ENCODE peak calls at places on chromosomes 2 and 18, in seven cellular contexts. Y, J, D, O, R, N and M are unnamed samples.

GRCh38 chr2:176473177-176473576 is 203.9 kb downstream of the MTX2 start:
- DNase-seq in J (no peak), R (no peak), D (no peak), N (no peak), O (no peak), Y (no peak), M (no peak)

GRCh38 chr2:128468186-128468585 is 149.5 kb upstream of the HS6ST1 start:
- DNase-seq in J (no peak), Y (no peak), R (no peak), D (no peak), O (no peak), N (no peak), M (no peak)

GRCh38 chr2:220946552-220946951 is 625.6 kb downstream of the EPHA4 start:
- DNase-seq in N (no peak), J (no peak), D (no peak), R (no peak), O (no peak), Y (no peak), M (no peak)

GRCh38 chr2:54422072-54422581 is 34.0 kb upstream of the SPTBN1 start:
- DNase-seq in N (no peak), R (no peak), O (no peak), D (no peak), J (no peak), Y (no peak), M (no peak)

GRCh38 chr2:237179161-237179560 is 93.5 kb downstream of the COPS8 start:
- DNase-seq in N (no peak), R (no peak), O (no peak), Y (no peak), D (no peak), J (no peak), M (no peak)

GRCh38 chr2:31967790-31968189 is 43.0 kb downstream of the MEMO1 start:
- DNase-seq in D (no peak), N (no peak), J (no peak), R (no peak), Y (no peak), O (no peak), M (no peak)

GRCh38 chr18:53153281-53153680 is 813.3 kb downstream of the DCC start:
- DNase-seq in J (no peak), R (no peak), Y (peak), D (no peak), O (no peak), N (peak), M (no peak)

GRCh38 chr2:150618215-150618905 is 130.9 kb upstream of the RND3 start:
- DNase-seq in R (no peak), Y (no peak), D (no peak), J (no peak), N (no peak), O (no peak), M (no peak)

GRCh38 chr2:15965564-15966019 is 25.2 kb downstream of the MYCN start:
- DNase-seq in Y (no peak), N (no peak), R (no peak), D (no peak), J (no peak), O (no peak), M (no peak)

GRCh38 chr18:75915941-75916640 is 488.6 kb upstream of the SMIM21 start:
- DNase-seq in N (peak), Y (no peak), O (no peak), R (peak), J (peak), D (no peak), M (peak)

GRCh38 chr2:176001281-176001902 is 675 bp downstream of the LNPK start:
- DNase-seq in Y (peak), O (peak), J (peak), N (no peak), R (peak), D (peak), M (no peak)

GRCh38 chr2:30193104-30193681 is 38.1 kb upstream of the LBH start:
- DNase-seq in O (no peak), R (peak), Y (no peak), N (no peak), J (no peak), D (no peak), M (no peak)

GRCh38 chr2:2656046-2656715 is 325.1 kb upstream of the MYT1L start:
- DNase-seq in O (no peak), R (no peak), N (no peak), D (no peak), J (no peak), Y (no peak), M (no peak)

GRCh38 chr2:10370390-10370789 is 67.7 kb downstream of the HPCAL1 start:
- DNase-seq in N (no peak), O (no peak), Y (no peak), J (peak), R (no peak), D (no peak), M (no peak)

GRCh38 chr2:1612391-1613077 is 131.8 kb downstream of the PXDN start:
- DNase-seq in J (peak), R (no peak), O (no peak), N (no peak), Y (no peak), D (no peak), M (no peak)

GRCh38 chr2:52976132-52976949 is 791.3 kb upstream of the CHAC2 start:
- DNase-seq in R (no peak), D (no peak), O (no peak), N (peak), J (no peak), Y (no peak), M (no peak)

GRCh38 chr2:105760639-105761337 is 16.1 kb downstream of the NCK2 start:
- DNase-seq in D (no peak), J (no peak), N (no peak), R (no peak), O (no peak), Y (no peak), M (no peak)

GRCh38 chr2:239343460-239343859 is 57.4 kb downstream of the HDAC4 start:
- DNase-seq in Y (no peak), R (no peak), N (no peak), J (no peak), O (no peak), D (no peak), M (no peak)

GRCh38 chr2:26532301-26533250 is 54.7 kb upstream of the OTOF start:
- DNase-seq in J (no peak), R (no peak), N (no peak), Y (no peak), D (no peak), O (no peak), M (no peak)

GRCh38 chr2:69089244-69089643 is 76.3 kb downstream of the ANTXR1 start:
- DNase-seq in Y (no peak), O (no peak), R (no peak), D (no peak), J (no peak), N (no peak), M (no peak)

GRCh38 chr2:183630964-183631363 is 506.7 kb downstream of the NUP35 start:
- DNase-seq in R (no peak), D (no peak), O (no peak), J (no peak), Y (no peak), N (no peak), M (no peak)

GRCh38 chr2:84865181-84865783 is 15.6 kb downstream of the TRABD2A start:
- DNase-seq in J (no peak), R (no peak), D (no peak), O (no peak), N (no peak), Y (no peak), M (no peak)

GRCh38 chr2:197255550-197255949 is 55.0 kb downstream of the ANKRD44 start:
- DNase-seq in Y (no peak), N (no peak), D (peak), J (peak), R (no peak), O (peak), M (peak)

GRCh38 chr2:159996792-159997546 is 65.4 kb downstream of the PLA2R1 start:
- DNase-seq in J (no peak), N (no peak), D (no peak), O (no peak), Y (no peak), R (no peak), M (no peak)

GRCh38 chr18:40708726-40709125 is 1246.3 kb upstream of the PIK3C3 start:
- DNase-seq in Y (no peak), O (no peak), N (no peak), J (no peak), R (no peak), D (no peak), M (no peak)

DNA sequence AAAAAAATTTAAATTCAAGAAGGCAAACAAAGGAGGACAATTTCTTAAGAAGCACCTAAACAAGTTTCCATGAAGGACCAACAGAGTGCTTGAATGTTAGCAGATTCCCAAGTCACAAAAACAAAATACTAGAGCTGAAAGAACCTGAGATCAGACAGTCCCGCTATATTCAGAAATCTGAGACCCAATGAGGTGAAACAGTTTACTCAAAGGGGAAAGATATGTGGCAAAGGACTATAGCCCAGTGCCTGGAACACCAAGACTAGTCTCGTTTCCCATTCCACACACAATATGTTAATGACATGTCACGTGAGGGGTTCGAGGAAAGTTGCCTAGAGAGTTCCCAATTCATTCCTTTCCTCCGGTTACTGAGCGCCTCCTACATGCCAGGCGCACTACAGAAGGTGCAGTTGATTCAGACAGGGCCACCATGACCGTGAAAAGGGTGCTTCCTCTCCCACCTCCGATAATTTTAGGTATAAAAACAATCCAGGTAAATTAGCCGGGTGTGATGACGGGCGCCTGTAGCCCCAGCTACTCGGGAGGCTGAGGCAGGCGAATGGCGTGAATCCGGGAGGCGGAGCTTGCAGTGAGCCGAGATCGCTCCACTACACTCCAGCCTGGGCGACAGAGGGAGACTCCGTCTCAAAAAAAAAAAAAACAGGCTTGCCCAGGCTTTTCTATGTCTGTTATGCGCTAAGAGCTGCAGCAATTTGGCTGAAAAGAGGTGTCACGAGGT is 617 bp downstream of the SRBD1 start:
- DNase-seq in D (no peak), N (peak), R (peak), Y (peak), O (peak), J (peak), M (no peak)
- TF ChIP-seq TAF1 in D (peak), N (peak), R (peak), Y (peak), O (no peak), J (no peak), M (no peak)

GRCh38 chr2:46841621-46842020 is 74.0 kb downstream of the MCFD2 start:
- DNase-seq in O (no peak), D (no peak), Y (no peak), J (no peak), R (no peak), N (no peak), M (no peak)
- TF ChIP-seq TAF1 in O (no peak), D (no peak), Y (no peak), J (no peak), R (no peak), N (no peak), M (no peak)

GRCh38 chr2:173286153-173286809 is 68.4 kb upstream of the CDCA7 start:
- DNase-seq in R (no peak), J (no peak), D (peak), N (no peak), Y (no peak), O (peak), M (peak)
- TF ChIP-seq TAF1 in R (no peak), J (no peak), D (no peak), N (no peak), Y (no peak), O (no peak), M (no peak)

DNA sequence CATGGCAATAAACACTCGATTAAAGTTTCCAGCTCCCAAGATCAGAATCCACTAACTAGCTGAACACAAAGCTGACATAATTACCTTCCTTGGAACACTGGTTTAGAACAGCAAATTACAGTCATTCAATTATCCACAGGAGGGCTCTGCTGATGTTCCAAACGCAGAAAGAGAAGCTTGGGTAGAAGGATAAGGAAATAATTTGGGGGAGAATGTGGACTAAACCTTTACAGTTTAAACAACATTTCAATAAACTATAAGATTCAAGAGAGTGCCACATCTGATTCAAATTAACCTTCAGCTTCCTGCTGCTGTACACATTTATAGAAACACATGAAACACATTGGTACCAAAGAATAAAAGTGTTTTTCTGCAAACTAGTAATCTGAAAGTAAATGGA is 67.8 kb upstream of the ARL4C start:
- DNase-seq in Y (no peak), O (no peak), R (no peak), J (peak), N (no peak), D (no peak), M (no peak)
- TF ChIP-seq TAF1 in Y (no peak), O (no peak), R (no peak), J (no peak), N (no peak), D (no peak), M (no peak)

GRCh38 chr2:232316382-232317190 is 62.0 kb upstream of the ALPP start:
- DNase-seq in Y (no peak), R (no peak), D (no peak), J (no peak), N (no peak), O (no peak), M (no peak)
- TF ChIP-seq TAF1 in Y (no peak), R (no peak), D (no peak), J (no peak), N (no peak), O (no peak), M (no peak)

GRCh38 chr18:43876286-43877082 is 599.2 kb upstream of the SYT4 start:
- DNase-seq in Y (no peak), D (no peak), R (no peak), O (no peak), J (peak), N (no peak), M (no peak)
- TF ChIP-seq TAF1 in Y (no peak), D (no peak), R (no peak), O (no peak), J (no peak), N (no peak), M (no peak)